ENCODE peak calls at places on chromosomes 5 and 9, in seven cellular contexts. Z, O, Y, C, K, S and E are unnamed samples. For H3K4me1, the result is how much of the 10 kb centered on the place peaks cover.

GRCh38 chr9:114430443-114430842 is 42.7 kb upstream of the AKNA start:
- DNase-seq in Z (no peak), O (no peak), Y (no peak), C (no peak), K (no peak), S (no peak), E (no peak)

GRCh38 chr9:82488319-82488701 is 499.7 kb downstream of the SPATA31D1 start:
- DNase-seq in Z (no peak), O (no peak), Y (no peak), C (no peak), K (no peak), S (no peak), E (no peak)

GRCh38 chr9:81125446-81126092 is 563.8 kb downstream of the TLE1 start:
- DNase-seq in Z (no peak), O (no peak), Y (no peak), C (peak), K (no peak), S (no peak), E (no peak)

GRCh38 chr9:128940271-128940921 is 7.0 kb downstream of the DOLK start:
- DNase-seq in Z (no peak), O (no peak), Y (no peak), C (no peak), K (no peak), S (no peak), E (no peak)

GRCh38 chr9:83622814-83623633 is at the start of gene IDNK:
- DNase-seq in Z (peak), O (peak), Y (peak), C (no peak), K (peak), S (peak), E (peak)

GRCh38 chr5:179828756-179829421 is 8.2 kb downstream of the SQSTM1 start:
- DNase-seq in Z (no peak), O (no peak), Y (no peak), C (no peak), K (no peak), S (no peak), E (no peak)

GRCh38 chr5:128405159-128405558 is 132.9 kb downstream of the FBN2 start:
- DNase-seq in Z (no peak), O (no peak), Y (no peak), C (no peak), K (no peak), S (no peak), E (no peak)

GRCh38 chr5:174735498-174736350 is 11.3 kb downstream of the MSX2 start:
- DNase-seq in Z (no peak), O (no peak), Y (peak), C (no peak), K (peak), S (peak), E (no peak)

GRCh38 chr5:140398379-140398811 is 3.2 kb upstream of the ANKHD1 start:
- DNase-seq in Z (no peak), O (no peak), Y (no peak), C (no peak), K (no peak), S (no peak), E (no peak)

GRCh38 chr9:134764870-134765269 is 115.7 kb upstream of the FCN2 start:
- DNase-seq in Z (no peak), O (no peak), Y (no peak), C (no peak), K (no peak), S (no peak), E (no peak)

GRCh38 chr5:154768207-154768606 is 13.0 kb downstream of the LARP1 start:
- DNase-seq in Z (no peak), O (no peak), Y (no peak), C (no peak), K (no peak), S (no peak), E (no peak)

GRCh38 chr5:154773314-154773713 is 18.1 kb downstream of the LARP1 start:
- DNase-seq in Z (no peak), O (no peak), Y (no peak), C (no peak), K (no peak), S (no peak), E (no peak)

GRCh38 chr5:154767537-154767936 is 12.4 kb downstream of the LARP1 start:
- DNase-seq in Z (no peak), O (no peak), Y (no peak), C (no peak), K (no peak), S (no peak), E (no peak)

GRCh38 chr5:154770111-154770510 is 14.9 kb downstream of the LARP1 start:
- DNase-seq in Z (no peak), O (no peak), Y (no peak), C (no peak), K (no peak), S (no peak), E (no peak)

DNA sequence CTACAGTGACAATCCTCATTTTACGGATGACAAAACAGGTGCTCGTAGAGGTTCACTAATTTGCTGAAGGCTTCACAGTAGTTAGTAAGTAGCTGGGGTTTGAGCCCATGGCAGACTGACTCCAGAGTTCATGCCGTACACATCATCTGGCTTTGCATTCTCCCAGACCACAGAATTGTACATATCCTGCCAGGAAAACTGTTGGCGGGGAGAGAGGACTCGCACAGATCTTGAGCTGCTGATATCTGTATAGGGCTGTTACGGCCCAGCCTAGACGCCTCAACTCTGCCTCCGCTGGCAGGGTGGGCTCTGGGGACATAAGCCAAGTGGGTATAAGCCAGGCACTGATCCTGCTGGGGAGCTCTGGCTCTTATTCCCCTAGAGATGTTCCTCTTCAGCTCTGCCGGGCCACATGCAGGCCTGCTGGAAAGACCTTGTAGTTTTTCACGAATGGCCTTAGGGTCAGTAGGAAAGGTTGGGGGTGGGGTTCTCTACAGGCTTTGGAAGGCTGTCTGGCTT is 16.3 kb downstream of the LARP1 start:
- DNase-seq in Z (peak), O (no peak), Y (no peak), C (no peak), K (no peak), S (peak), E (no peak)
- TF ChIP-seq CTCF in Z (no peak), O (no peak), Y (no peak), C (no peak), K (peak), S (peak), E (peak)

GRCh38 chr9:101387871-101388506 is 3.2 kb upstream of the BAAT start:
- DNase-seq in Z (no peak), O (no peak), Y (no peak), C (no peak), K (no peak), S (peak), E (no peak)
- H3K27ac ChIP-seq in Z (no peak), O (no peak), Y (no peak), C (no peak), K (no peak), S (no peak), E (no peak)

DNA sequence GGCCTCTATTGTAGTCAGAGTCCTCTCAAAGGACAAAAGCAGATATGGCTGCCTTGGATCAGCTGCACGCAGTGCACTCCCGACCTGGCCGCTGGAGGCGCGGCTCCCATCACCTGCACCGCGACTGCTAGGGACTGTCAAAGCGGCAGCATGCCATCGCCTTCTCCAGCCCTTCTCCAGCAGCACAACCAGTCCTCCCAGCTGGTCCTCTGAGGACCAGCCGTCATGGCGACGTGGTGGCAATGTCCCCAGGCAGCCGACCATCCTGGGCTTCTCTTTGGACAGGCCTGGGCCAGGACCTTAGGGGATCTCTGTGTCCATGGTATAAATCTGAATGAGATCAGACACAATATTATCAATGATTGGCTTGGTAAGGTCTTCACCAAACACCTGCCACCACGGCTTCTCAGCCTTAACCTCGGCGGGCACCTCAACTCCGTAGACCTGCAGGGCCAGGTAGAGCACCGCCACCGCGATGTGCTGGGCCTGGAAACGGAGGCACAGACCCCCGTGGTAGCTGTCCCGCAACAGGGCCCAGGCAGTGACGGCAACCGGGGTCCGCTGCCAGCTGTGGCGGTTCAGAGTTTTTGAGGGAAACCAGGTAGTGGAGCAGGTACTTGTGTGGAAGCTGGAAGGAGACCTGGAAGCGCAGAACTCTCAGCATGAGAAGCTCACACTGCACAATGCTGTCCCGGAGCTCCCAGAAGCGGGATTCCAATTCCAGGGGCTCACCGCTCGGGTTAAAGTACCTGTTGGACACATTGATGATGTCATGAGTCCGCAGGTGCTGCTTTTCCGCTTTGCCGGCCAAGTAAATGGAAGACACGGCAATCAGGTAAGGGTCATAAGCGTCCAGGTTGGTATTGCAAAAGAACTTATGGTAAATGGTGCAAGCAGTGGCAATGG is 8.5 kb downstream of the DUSP1 start:
- DNase-seq in Z (no peak), O (no peak), Y (no peak), C (no peak), K (no peak), S (no peak), E (no peak)
- H3K4me1 ChIP-seq in Z (under half), O (under half), Y (under half), C (under half), K (under half), S (under half), E (under half)

DNA sequence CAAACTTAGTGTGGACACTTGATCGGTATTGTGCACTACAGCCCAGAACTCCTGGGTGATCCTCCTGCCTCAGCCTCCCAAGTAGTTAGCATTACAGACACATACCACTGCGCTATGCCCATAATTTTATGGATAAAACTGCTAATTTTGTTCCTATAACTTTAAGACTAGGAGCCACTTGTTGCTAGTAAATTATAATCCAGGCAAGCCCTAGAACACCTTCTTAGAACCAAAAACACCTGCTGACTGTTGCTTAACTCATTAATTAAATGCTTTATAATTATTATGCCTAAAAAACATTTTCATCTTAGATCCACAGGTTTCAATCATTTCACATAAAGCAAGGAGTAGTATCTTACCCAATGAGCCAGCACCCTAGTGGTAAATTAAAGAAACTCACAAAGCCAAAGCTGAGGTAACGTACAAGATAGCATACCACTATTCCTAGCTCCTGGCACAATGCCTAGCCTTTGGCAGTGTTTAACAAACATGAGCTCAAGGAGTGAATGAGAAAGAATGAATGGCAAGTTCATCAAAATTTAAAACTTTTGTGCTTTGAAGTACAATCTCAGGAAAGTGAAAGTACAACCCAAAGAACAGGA is 5.4 kb downstream of the MRPS27 start:
- DNase-seq in Z (no peak), O (no peak), Y (no peak), C (no peak), K (no peak), S (peak), E (no peak)
- TF ChIP-seq CTCF in Z (no peak), O (no peak), Y (no peak), C (no peak), K (no peak), S (peak), E (peak)

DNA sequence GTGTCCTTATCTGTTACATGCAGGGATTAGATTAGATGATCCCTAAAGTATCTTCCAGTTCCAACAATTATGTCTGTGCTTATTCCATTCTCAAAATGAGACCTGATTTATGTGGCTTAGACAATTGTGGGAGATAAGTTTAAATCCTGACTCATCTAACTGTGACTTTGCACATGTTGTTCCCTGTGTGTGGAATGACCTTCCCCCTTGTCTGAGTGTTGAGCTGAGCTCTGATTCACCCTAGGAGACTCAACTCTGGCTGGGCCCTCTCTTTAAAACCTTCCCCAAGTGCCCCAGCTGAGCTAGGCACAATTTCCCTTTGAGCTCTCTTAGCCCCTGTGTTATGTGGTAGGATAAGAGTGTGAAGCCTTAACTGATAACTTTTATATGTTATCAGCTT is 118.9 kb upstream of the ELL2 start:
- DNase-seq in Z (no peak), O (no peak), Y (no peak), C (no peak), K (no peak), S (no peak), E (no peak)
- H3K27ac ChIP-seq in Z (no peak), O (no peak), Y (peak), C (peak), K (no peak), S (no peak), E (no peak)

DNA sequence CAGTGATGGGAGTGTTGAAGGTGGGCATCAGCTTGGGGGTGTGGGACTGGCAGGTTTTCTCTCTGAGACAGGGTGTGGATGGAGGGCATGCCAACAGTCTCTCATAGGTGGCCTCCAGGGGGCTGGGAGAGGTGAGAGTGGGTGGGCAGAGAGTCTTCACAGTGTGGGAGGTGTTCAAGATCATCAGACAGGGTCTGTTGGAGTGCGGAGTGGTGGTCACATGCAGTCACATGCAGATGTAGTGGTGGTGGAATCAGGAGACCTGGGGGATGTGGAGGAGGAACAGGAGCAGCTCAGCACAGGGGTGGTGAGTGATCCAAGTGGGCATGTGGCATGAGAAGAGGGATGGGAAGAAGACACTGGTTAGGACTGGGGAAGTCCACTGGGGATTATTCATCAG is 5.8 kb downstream of the GM2A start:
- DNase-seq in Z (no peak), O (no peak), Y (no peak), C (no peak), K (no peak), S (no peak), E (no peak)
- H3K4me1 ChIP-seq in Z (under half), O (under half), Y (under half), C (under half), K (under half), S (under half), E (under half)

DNA sequence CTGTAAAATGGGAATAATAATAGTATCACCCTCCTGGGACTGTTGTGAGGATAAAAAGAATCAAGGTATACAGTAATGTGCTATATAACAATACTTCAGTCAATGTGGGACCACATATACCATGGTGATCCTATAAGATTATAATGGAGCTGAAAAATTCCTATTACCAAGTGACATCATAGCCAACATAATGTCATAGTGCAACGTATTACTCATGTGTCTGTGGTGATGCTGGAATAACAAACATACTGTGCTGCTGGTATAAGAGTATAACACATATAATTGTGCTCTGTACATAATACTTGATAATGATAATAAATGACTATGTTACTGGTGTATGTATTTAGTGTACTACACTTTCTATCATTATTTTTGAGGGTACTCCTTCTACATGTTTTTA is 38.1 kb downstream of the LIFR start:
- DNase-seq in Z (no peak), O (no peak), Y (no peak), C (no peak), K (no peak), S (no peak), E (no peak)
- TF ChIP-seq CTCF in Z (no peak), O (no peak), Y (no peak), C (no peak), K (no peak), S (no peak), E (no peak)

GRCh38 chr9:95876138-95876444 is 600 bp downstream of the ERCC6L2 start:
- DNase-seq in Z (no peak), O (no peak), Y (no peak), C (no peak), K (no peak), S (no peak), E (no peak)
- H3K27ac ChIP-seq in Z (peak), O (peak), Y (no peak), C (no peak), K (no peak), S (no peak), E (no peak)

GRCh38 chr9:21585756-21586752 is 103.9 kb upstream of the IFNE start:
- DNase-seq in Z (no peak), O (no peak), Y (no peak), C (no peak), K (no peak), S (no peak), E (no peak)

GRCh38 chr9:21591221-21592062 is 109.3 kb upstream of the IFNE start:
- DNase-seq in Z (peak), O (peak), Y (peak), C (peak), K (no peak), S (no peak), E (no peak)

GRCh38 chr9:21592063-21592338 is 109.9 kb upstream of the IFNE start:
- DNase-seq in Z (no peak), O (no peak), Y (no peak), C (no peak), K (no peak), S (no peak), E (no peak)

GRCh38 chr9:21590058-21590996 is 108.2 kb upstream of the IFNE start:
- DNase-seq in Z (no peak), O (no peak), Y (no peak), C (no peak), K (no peak), S (no peak), E (no peak)

DNA sequence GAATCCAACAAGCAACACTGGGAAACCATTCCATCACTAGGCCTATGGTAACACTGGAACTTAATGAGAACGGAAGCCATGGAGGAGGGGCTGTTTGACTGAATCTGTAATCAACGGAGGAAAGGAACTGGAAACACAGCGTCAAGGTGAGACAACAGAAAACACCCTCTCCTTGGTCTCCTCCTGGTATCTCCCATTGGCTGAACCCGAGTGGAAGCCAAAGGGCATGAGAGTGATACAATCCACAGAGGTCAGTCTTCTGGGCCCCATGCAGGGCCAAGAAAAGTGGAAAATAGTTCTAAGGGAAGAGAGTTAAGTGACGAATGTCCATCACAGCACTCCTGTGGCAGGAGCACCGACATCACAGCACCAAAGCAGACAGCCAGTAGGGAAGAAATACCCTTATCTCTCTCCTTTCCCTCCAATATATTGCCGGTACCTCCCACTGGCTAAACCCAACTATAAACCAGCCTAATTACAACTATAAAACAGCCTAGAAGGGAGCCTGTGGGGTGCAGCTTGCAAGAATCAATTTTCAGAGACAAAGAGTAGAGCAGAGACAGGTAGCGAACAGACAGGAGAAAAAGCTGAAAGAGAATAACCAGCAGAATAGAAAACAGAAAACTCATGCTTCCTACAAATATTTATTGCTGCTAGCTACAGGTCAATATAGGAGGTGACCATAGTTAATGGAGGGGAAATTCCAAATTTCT is 107.4 kb upstream of the IFNE start:
- DNase-seq in Z (no peak), O (no peak), Y (peak), C (no peak), K (no peak), S (no peak), E (no peak)
- H3K4me1 ChIP-seq in Z (under half), O (under half), Y (under half), C (half or more), K (under half), S (under half), E (under half)

DNA sequence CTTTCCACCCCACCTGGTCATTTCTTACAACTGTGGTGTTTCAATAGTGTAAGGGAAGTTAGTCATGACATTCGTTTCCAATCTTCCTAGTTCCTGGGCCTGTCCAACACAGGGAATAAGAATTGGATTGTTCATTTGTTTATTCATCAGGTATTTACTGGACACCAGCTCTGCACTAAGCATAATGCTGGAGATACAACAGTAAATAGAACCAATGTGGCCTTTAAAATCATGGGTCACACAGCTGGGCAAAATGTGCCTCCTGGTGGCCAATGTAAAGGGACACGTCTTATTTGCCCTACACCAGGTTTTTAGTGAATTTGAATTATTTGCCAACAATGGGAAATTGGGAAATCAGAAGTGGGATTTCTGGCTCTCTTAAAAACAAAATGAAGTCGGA is 10.4 kb downstream of the ABLIM3 start:
- DNase-seq in Z (no peak), O (no peak), Y (no peak), C (no peak), K (no peak), S (no peak), E (no peak)
- TF ChIP-seq CTCF in Z (peak), O (no peak), Y (peak), C (peak), K (peak), S (peak), E (peak)